ENCODE peak calls at places on chromosomes 1 and 21, in four cellular contexts. I, C, D and V are unnamed samples.

GRCh38 chr1:3658231-3658615 is 5.9 kb downstream of the TP73 start:
- DNase-seq in I (no peak), C (no peak), D (no peak), V (no peak)

GRCh38 chr1:55172272-55172671 is 42.9 kb downstream of the USP24 start:
- DNase-seq in I (no peak), C (no peak), D (no peak), V (no peak)

GRCh38 chr1:53481456-53481855 is 22.3 kb downstream of the DMRTB1 start:
- DNase-seq in I (no peak), C (no peak), D (no peak), V (no peak)

GRCh38 chr1:89198500-89199072 is at the start of gene GBP4:
- DNase-seq in I (no peak), C (no peak), D (peak; percentile 69), V (no peak)

GRCh38 chr1:95325337-95325736 is 91.3 kb downstream of the RWDD3 start:
- DNase-seq in I (no peak), C (no peak), D (no peak), V (no peak)

GRCh38 chr1:178451529-178451928 is 45.2 kb downstream of the CLEC20A start:
- DNase-seq in I (no peak), C (no peak), D (no peak), V (no peak)

GRCh38 chr1:18489417-18490143 is 8.8 kb downstream of the KLHDC7A start:
- DNase-seq in I (no peak), C (no peak), D (no peak), V (no peak)

GRCh38 chr21:44973598-44973997 is 33.8 kb downstream of the SLX9 start:
- DNase-seq in I (no peak), C (no peak), D (no peak), V (no peak)

GRCh38 chr1:81097860-81098259 is 702.9 kb upstream of the ADGRL2 start:
- DNase-seq in I (no peak), C (no peak), D (no peak), V (no peak)

GRCh38 chr1:226973898-226974543 is 33.9 kb downstream of the COQ8A start:
- DNase-seq in I (no peak), C (no peak), D (no peak), V (no peak)

GRCh38 chr1:178538192-178538916 is 25.4 kb downstream of the TEX35 start:
- DNase-seq in I (no peak), C (no peak), D (no peak), V (no peak)

GRCh38 chr1:229562686-229563085 is 4.2 kb upstream of the ABCB10 start:
- DNase-seq in I (no peak), C (no peak), D (no peak), V (no peak)

GRCh38 chr1:201059871-201060555 is 36.5 kb upstream of the KIF21B start:
- DNase-seq in I (no peak), C (no peak), D (no peak), V (no peak)

GRCh38 chr21:42633858-42634257 is 19.6 kb upstream of the PDE9A start:
- DNase-seq in I (no peak), C (no peak), D (no peak), V (no peak)

GRCh38 chr1:94708811-94709210 is 111.3 kb upstream of the SLC44A3 start:
- DNase-seq in I (no peak), C (no peak), D (no peak), V (no peak)

GRCh38 chr1:76158126-76158525 is 83.6 kb downstream of the ST6GALNAC3 start:
- DNase-seq in I (no peak), C (no peak), D (no peak), V (no peak)

GRCh38 chr1:60832372-60832771 is 250.0 kb upstream of the NFIA start:
- DNase-seq in I (no peak), C (no peak), D (no peak), V (no peak)

GRCh38 chr1:211831558-211832323 is 1.2 kb upstream of the LPGAT1 start:
- DNase-seq in I (no peak), C (no peak), D (no peak), V (no peak)

GRCh38 chr1:212228076-212228475 is 57.1 kb upstream of the PPP2R5A start:
- DNase-seq in I (no peak), C (no peak), D (no peak), V (no peak)

GRCh38 chr1:14605945-14606344 is 7.5 kb downstream of the KAZN start:
- DNase-seq in I (no peak), C (no peak), D (no peak), V (no peak)

GRCh38 chr1:14608308-14608707 is 9.8 kb downstream of the KAZN start:
- DNase-seq in I (no peak), C (no peak), D (no peak), V (no peak)

GRCh38 chr1:14607295-14607694 is 8.8 kb downstream of the KAZN start:
- DNase-seq in I (no peak), C (no peak), D (no peak), V (no peak)

GRCh38 chr1:14604414-14604813 is 5.9 kb downstream of the KAZN start:
- DNase-seq in I (no peak), C (no peak), D (no peak), V (no peak)

GRCh38 chr1:14606632-14607031 is 8.1 kb downstream of the KAZN start:
- DNase-seq in I (no peak), C (no peak), D (no peak), V (no peak)
- TF ChIP-seq TAF1 in I (no peak), C (no peak), D (no peak), V (no peak)

GRCh38 chr1:25873120-25873519 is 2.4 kb downstream of the PAQR7 start:
- DNase-seq in I (no peak), C (no peak), D (no peak), V (no peak)
- TF ChIP-seq TAF1 in I (no peak), C (no peak), D (no peak), V (no peak)

DNA sequence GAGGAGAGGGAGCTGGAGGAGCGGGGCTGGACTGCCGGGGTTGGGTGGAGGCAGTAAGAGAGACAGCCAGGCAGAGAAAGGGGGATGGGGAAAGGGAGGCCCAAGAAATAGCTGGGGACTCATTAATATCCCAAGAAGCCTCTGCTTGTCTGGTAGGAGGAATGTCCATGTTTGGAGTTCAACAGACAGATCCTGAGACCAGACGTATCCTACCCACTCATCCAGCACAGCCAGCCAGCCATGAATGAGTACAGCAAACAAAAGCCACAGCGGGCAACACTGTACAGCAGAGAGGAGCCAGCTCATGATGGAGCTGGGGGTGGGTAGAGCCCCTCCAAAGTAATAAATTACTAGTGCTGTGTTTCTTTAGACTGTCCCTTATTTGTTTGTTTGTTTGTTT is 227.6 kb downstream of the GPATCH2 start:
- DNase-seq in I (no peak), C (no peak), D (no peak), V (no peak)
- TF ChIP-seq TAF1 in I (no peak), C (no peak), D (no peak), V (no peak)

DNA sequence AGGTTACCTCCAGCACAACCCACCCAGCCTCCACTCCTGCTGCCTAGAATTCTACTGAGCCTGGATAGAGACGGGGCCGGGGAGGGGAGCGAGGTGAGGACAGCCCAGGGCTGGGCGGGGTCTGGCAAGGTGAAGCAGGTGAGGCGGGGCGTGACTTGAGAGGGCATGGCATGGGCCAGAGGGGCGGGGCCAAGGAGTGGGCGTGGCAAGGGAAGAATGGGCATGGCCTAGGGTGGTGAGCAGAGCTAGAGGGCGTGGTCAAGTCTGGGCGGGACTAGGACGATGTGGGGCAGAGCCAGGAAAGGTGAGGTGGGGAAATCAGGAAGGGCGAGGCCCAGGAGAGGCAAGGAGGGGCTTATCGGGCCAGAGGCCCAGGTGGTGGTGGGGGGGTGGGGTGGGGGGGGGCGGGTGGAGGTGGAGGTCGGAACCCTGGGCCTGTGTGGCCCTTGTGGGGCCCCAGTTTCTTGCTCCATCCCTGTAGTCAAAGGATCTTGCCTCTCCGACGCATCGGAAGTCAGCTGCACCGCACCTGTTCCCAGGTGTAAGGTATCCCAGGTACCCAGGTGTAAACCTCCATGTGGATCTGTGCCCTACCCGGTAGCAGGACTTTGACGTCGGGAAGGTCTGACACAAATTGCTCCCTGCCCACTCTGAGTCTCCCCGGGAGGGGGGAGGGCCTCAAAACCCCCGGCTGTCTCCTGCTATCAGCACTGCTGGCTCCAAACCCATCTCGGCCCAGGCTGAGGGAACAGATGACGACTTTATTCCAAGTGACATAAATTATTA is 32.8 kb upstream of the UTS2 start:
- DNase-seq in I (no peak), C (peak; percentile 100), D (no peak), V (no peak)
- TF ChIP-seq TAF1 in I (no peak), C (no peak), D (no peak), V (no peak)

GRCh38 chr1:248752119-248752931 is 3.2 kb downstream of the LYPD8 start:
- DNase-seq in I (no peak), C (no peak), D (no peak), V (no peak)
- TF ChIP-seq TAF1 in I (no peak), C (no peak), D (no peak), V (no peak)

GRCh38 chr1:225654688-225655508 is 2.0 kb upstream of the ENAH start:
- DNase-seq in I (no peak), C (peak; percentile 39), D (no peak), V (no peak)

GRCh38 chr1:225654277-225654597 is 1.3 kb upstream of the ENAH start:
- DNase-seq in I (no peak), C (no peak), D (no peak), V (no peak)

GRCh38 chr1:225651872-225652725 is 824 bp downstream of the ENAH start:
- DNase-seq in I (no peak), C (peak; percentile 44), D (no peak), V (no peak)

GRCh38 chr1:225652726-225653462 is at the start of gene ENAH:
- DNase-seq in I (peak; percentile 39), C (peak; percentile 83), D (no peak), V (peak; percentile 60)

GRCh38 chr1:225653463-225654276 is 747 bp upstream of the ENAH start:
- DNase-seq in I (no peak), C (peak; percentile 81), D (no peak), V (peak; percentile 34)
- TF ChIP-seq TAF1 in I (no peak), C (peak; percentile 63), D (no peak), V (no peak)

GRCh38 chr21:46092811-46093667 is 4.9 kb upstream of the COL6A2 start:
- DNase-seq in I (no peak), C (no peak), D (no peak), V (no peak)

GRCh38 chr21:46089285-46089684 is 8.6 kb upstream of the COL6A2 start:
- DNase-seq in I (no peak), C (no peak), D (no peak), V (no peak)

GRCh38 chr21:46091631-46092025 is 6.3 kb upstream of the COL6A2 start:
- DNase-seq in I (no peak), C (no peak), D (no peak), V (no peak)

GRCh38 chr21:46092026-46092764 is 5.7 kb upstream of the COL6A2 start:
- DNase-seq in I (no peak), C (no peak), D (no peak), V (peak; percentile 5)

DNA sequence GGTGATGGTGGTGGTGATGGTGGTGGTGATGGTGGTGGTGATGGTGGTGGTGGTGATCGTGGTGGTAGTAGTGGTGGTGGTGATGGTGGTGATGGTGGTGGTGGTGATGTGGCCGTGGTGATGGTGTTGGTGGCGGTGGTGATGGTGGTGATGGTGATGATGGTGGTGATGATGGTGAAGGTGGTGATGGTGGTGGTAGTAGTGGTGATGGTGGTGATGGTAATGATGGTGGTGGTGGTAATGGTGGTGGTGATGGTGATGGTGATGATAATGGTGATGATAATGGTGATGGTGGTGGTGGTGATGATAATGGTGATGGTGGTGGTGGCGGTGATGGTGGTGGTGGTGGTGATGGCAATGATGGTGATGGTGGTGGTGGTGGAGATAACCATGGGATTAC is 6.8 kb upstream of the COL6A2 start:
- DNase-seq in I (no peak), C (no peak), D (no peak), V (no peak)
- TF ChIP-seq TAF1 in I (no peak), C (no peak), D (no peak), V (no peak)

GRCh38 chr1:176949033-176949662 is 215.4 kb downstream of the ASTN1 start:
- DNase-seq in I (peak; percentile 12), C (peak; percentile 96), D (no peak), V (peak; percentile 8)
- TF ChIP-seq TAF1 in I (no peak), C (no peak), D (no peak), V (no peak)